ENCODE peak calls at places on chromosome 2, in five cellular contexts. P is Peyer's patch; B is Daoy; M is activated effector memory CD4-positive, alpha-beta T cell treated with anti-CD3 and anti-CD28 coated beads, Interleukin-2, amount 50 U/mL, for 16 hours; Y is H9. Z is an unnamed sample.

GRCh38 chr2:152186257-152186656 is 10.7 kb upstream of the STAM2 start:
- DNase-seq in P (no peak), B (no peak), M (no peak), Y (no peak), Z (no peak)

GRCh38 chr2:152566728-152567069 is 150.6 kb downstream of the PRPF40A start:
- DNase-seq in P (no peak), B (peak; percentile 81), M (no peak), Y (no peak), Z (no peak)

GRCh38 chr2:163401481-163401880 is 334.3 kb downstream of the FIGN start:
- DNase-seq in P (no peak), B (peak; percentile 9), M (no peak), Y (no peak), Z (no peak)

GRCh38 chr2:64644240-64645013 is 9.3 kb downstream of the SERTAD2 start:
- DNase-seq in P (peak; percentile 79), B (peak; percentile 86), M (peak; percentile 73), Y (peak; percentile 92), Z (peak; percentile 92)

GRCh38 chr2:237892478-237892877 is 33.1 kb downstream of the RAMP1 start:
- DNase-seq in P (no peak), B (no peak), M (no peak), Y (no peak), Z (peak; percentile 24)

GRCh38 chr2:240146591-240147278 is 6.3 kb upstream of the OTOS start:
- DNase-seq in P (no peak), B (no peak), M (no peak), Y (no peak), Z (no peak)

GRCh38 chr2:1259746-1260145 is 153.5 kb upstream of the TPO start:
- DNase-seq in P (no peak), B (no peak), M (no peak), Y (no peak), Z (no peak)

GRCh38 chr2:41267929-41268659 is 779.7 kb upstream of the PKDCC start:
- DNase-seq in P (no peak), B (no peak), M (no peak), Y (no peak), Z (no peak)

GRCh38 chr2:190380962-190381412 is 27.2 kb upstream of the MFSD6 start:
- DNase-seq in P (no peak), B (no peak), M (no peak), Y (no peak), Z (no peak)

GRCh38 chr2:18473241-18473841 is 87.1 kb downstream of the RDH14 start:
- DNase-seq in P (no peak), B (peak; percentile 73), M (no peak), Y (no peak), Z (peak; percentile 79)

GRCh38 chr2:220198911-220199310 is 571.5 kb downstream of the SLC4A3 start:
- DNase-seq in P (no peak), B (peak; percentile 21), M (no peak), Y (no peak), Z (no peak)